ENCODE peak calls at places on chromosomes 11 and 22, in six cellular contexts. L, M, K, P, T and V are unnamed samples.

GRCh38 chr22:49825944-49826602 is 1.6 kb downstream of the BRD1 start:
- DNase-seq in L (no peak), M (peak), K (peak), P (no peak), T (no peak), V (no peak)

GRCh38 chr22:37109242-37109917 is at the start of gene TMPRSS6:
- DNase-seq in L (no peak), M (no peak), K (no peak), P (no peak), T (no peak), V (no peak)

GRCh38 chr22:37843746-37844089 is 416 bp downstream of the ANKRD54 start:
- DNase-seq in L (no peak), M (peak), K (peak), P (no peak), T (no peak), V (no peak)

GRCh38 chr11:16613401-16614381 is 124.8 kb upstream of the C11orf58 start:
- DNase-seq in L (peak), M (peak), K (peak), P (peak), T (peak), V (peak)

GRCh38 chr11:64715756-64716470 is 7.1 kb downstream of the NRXN2 start:
- DNase-seq in L (no peak), M (no peak), K (no peak), P (no peak), T (no peak), V (no peak)

GRCh38 chr22:23912293-23912903 is 18.2 kb downstream of the MIF start:
- DNase-seq in L (no peak), M (no peak), K (no peak), P (no peak), T (no peak), V (no peak)

GRCh38 chr11:64858467-64859401 is 14.3 kb upstream of the CDC42BPG start:
- DNase-seq in L (no peak), M (no peak), K (no peak), P (no peak), T (no peak), V (no peak)

GRCh38 chr11:57425565-57426438 is 1.1 kb downstream of the SLC43A3 start:
- DNase-seq in L (no peak), M (peak), K (peak), P (no peak), T (no peak), V (no peak)

GRCh38 chr11:73297702-73298101 is 10.4 kb upstream of the ARHGEF17 start:
- DNase-seq in L (no peak), M (no peak), K (no peak), P (no peak), T (no peak), V (no peak)

GRCh38 chr22:45757068-45757467 is 85.4 kb downstream of the ATXN10 start:
- DNase-seq in L (peak), M (peak), K (no peak), P (peak), T (peak), V (peak)

GRCh38 chr11:119765628-119766027 is 36.6 kb upstream of the NECTIN1 start:
- DNase-seq in L (no peak), M (no peak), K (no peak), P (no peak), T (no peak), V (no peak)

GRCh38 chr22:49257551-49257951 is 570.1 kb downstream of the BRD1 start:
- DNase-seq in L (peak), M (no peak), K (no peak), P (no peak), T (no peak), V (no peak)

GRCh38 chr11:11910541-11910940 is 68.8 kb downstream of the USP47 start:
- DNase-seq in L (no peak), M (no peak), K (no peak), P (no peak), T (no peak), V (no peak)

GRCh38 chr11:34816698-34817213 is 99.4 kb downstream of the APIP start:
- DNase-seq in L (no peak), M (no peak), K (no peak), P (no peak), T (no peak), V (no peak)

GRCh38 chr11:32341676-32342613 is 93.4 kb downstream of the WT1 start:
- DNase-seq in L (no peak), M (no peak), K (no peak), P (no peak), T (no peak), V (no peak)

GRCh38 chr22:22770280-22770871 is 117.2 kb upstream of the IGLL5 start:
- DNase-seq in L (peak), M (no peak), K (peak), P (peak), T (peak), V (peak)

GRCh38 chr11:116928102-116928777 is 90.8 kb upstream of the APOA1 start:
- DNase-seq in L (no peak), M (no peak), K (no peak), P (no peak), T (no peak), V (no peak)

GRCh38 chr11:100752371-100753073 is 65.4 kb downstream of the ARHGAP42 start:
- DNase-seq in L (no peak), M (no peak), K (no peak), P (no peak), T (no peak), V (no peak)

GRCh38 chr22:38750104-38750503 is 5.7 kb downstream of the SUN2 start:
- DNase-seq in L (no peak), M (no peak), K (no peak), P (no peak), T (no peak), V (no peak)

GRCh38 chr22:45709866-45710265 is 38.2 kb downstream of the ATXN10 start:
- DNase-seq in L (no peak), M (peak), K (peak), P (no peak), T (no peak), V (no peak)

DNA sequence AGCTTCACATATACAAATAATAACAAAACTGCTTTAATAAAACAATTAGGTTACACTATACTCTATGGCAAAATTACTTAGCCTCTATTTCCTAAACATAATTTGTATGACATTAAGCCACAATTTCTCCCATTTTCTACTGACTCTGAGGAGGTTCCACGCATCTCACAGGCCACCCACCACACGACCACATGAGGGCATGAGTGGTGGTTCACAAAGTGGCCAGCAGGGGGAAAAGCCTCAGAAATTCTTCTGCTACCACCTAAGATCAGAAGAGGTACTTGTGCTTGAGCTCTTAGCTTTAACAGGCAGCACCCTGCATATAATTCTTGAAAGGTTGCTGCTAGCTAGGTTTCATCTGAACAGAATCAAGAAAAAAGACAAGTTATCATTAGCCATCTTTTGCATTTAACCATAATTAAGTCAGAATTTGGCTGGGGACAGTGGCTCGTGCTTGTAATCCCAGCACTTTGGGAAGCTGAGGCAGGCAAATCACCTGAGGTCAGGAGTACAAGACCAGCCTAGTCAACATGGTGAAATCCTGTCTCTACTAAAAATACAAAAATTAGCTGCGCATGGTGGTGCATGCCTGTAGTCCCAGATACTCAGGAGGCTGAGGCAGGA is 7.7 kb downstream of the LPXN start:
- DNase-seq in L (peak), M (peak), K (peak), P (peak), T (peak), V (peak)
- H3K14ac ChIP-seq in L (no peak), M (no peak), K (no peak), P (no peak), T (no peak), V (no peak)

DNA sequence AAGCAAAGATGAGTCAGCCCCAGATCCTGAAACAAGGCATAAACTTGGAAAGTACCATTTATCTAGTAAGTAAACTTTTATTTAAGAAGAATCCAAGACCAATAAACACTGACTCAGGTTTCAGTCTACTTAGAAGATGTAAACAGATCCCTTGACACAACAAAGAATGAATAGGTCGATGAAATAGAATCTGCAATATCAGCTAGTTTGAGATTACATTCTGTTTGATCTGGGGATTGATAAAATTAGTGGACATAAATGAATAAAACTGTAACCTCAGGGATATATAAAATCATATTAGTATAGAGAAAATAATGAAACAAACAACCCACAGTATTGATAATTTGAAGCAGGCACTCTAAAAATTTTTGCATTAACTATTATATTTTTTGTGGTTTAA is 708.9 kb downstream of the FAM181B start:
- DNase-seq in L (no peak), M (no peak), K (no peak), P (no peak), T (no peak), V (no peak)
- H3K14ac ChIP-seq in L (no peak), M (no peak), K (no peak), P (no peak), T (no peak), V (no peak)

DNA sequence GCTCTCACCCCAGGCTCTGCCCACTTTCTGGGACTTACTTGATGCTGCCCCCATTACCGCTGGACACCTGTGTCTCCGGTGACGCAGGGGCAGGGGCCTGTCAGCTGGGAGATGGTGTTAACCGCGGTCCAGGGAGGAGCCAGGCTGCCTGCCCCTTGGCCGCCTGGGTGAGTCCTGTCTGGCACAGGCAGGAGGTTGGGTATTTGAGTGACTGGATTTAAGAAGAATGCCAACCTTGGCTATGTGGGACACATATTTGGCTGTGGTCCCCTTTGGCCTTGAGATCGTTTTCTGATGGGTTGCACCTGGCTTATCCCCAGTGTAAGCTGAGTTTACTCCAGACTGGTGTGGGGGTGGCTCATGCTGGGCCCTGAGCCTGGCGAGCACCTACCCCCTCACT is 2.5 kb downstream of the MUC6 start:
- DNase-seq in L (no peak), M (no peak), K (no peak), P (no peak), T (no peak), V (no peak)
- H3K14ac ChIP-seq in L (no peak), M (no peak), K (no peak), P (no peak), T (no peak), V (peak)

GRCh38 chr11:113817626-113818025 is 38.0 kb downstream of the CLDN25 start:
- DNase-seq in L (no peak), M (no peak), K (no peak), P (peak), T (no peak), V (no peak)
- H3K14ac ChIP-seq in L (no peak), M (no peak), K (no peak), P (no peak), T (no peak), V (no peak)

DNA sequence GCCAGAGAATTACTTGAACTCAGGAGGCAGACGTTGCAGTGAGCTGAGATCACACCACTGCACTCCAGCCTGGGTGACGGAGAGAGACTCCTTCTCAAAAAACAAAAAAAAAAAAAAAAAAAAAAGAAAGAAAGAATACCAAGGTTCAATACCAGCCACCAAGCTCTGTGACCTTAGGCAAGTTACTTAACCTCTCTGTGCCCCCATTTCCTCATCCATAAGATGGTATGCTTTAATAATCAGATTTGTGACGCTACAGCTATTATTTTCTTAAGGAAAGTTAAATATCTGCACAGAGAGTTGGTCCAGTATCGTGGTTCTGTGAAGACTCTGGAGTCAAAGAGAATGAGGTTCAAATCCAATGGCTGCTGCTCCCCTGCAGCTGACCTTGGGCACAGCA is 57.3 kb upstream of the FADD start:
- DNase-seq in L (no peak), M (no peak), K (no peak), P (no peak), T (no peak), V (no peak)
- H3K14ac ChIP-seq in L (no peak), M (no peak), K (no peak), P (no peak), T (no peak), V (no peak)